ENCODE peak calls at places on chromosomes 7 and 10, in four cellular contexts. One of them, this sample, is unnamed.

GRCh38 chr7:81776159-81776558 is 6.3 kb upstream of the HGF start:
- DNase-seq in iris pigment epithelial cell: no peak
- DNase-seq in activated CD8-positive, alpha-beta memory T cell treated with anti-CD3 and anti-CD28 coated beads for 4 hours: no peak
- DNase-seq in nephron progenitor cell: no peak
- DNase-seq in this sample: no peak

GRCh38 chr7:96304573-96304972 is 17.3 kb downstream of the SLC25A13 start:
- DNase-seq in activated CD8-positive, alpha-beta memory T cell treated with anti-CD3 and anti-CD28 coated beads for 4 hours: no peak
- DNase-seq in iris pigment epithelial cell: no peak
- DNase-seq in nephron progenitor cell: no peak
- DNase-seq in this sample: no peak

GRCh38 chr10:127787873-127788272 is 50.9 kb downstream of the FOXI2 start:
- DNase-seq in activated CD8-positive, alpha-beta memory T cell treated with anti-CD3 and anti-CD28 coated beads for 4 hours: no peak
- DNase-seq in iris pigment epithelial cell: no peak
- DNase-seq in nephron progenitor cell: no peak
- DNase-seq in this sample: no peak

GRCh38 chr7:90599892-90600555 is 3.9 kb downstream of the CDK14 start:
- DNase-seq in iris pigment epithelial cell: peak
- DNase-seq in activated CD8-positive, alpha-beta memory T cell treated with anti-CD3 and anti-CD28 coated beads for 4 hours: no peak
- DNase-seq in nephron progenitor cell: no peak
- DNase-seq in this sample: no peak

GRCh38 chr7:34069676-34070075 is 164.3 kb downstream of the BMPER start:
- DNase-seq in nephron progenitor cell: no peak
- DNase-seq in iris pigment epithelial cell: peak
- DNase-seq in activated CD8-positive, alpha-beta memory T cell treated with anti-CD3 and anti-CD28 coated beads for 4 hours: no peak
- DNase-seq in this sample: no peak

GRCh38 chr10:96092999-96093767 is 36.9 kb upstream of the ZNF518A start:
- DNase-seq in iris pigment epithelial cell: no peak
- DNase-seq in nephron progenitor cell: no peak
- DNase-seq in activated CD8-positive, alpha-beta memory T cell treated with anti-CD3 and anti-CD28 coated beads for 4 hours: no peak
- DNase-seq in this sample: no peak

GRCh38 chr10:114404171-114405010 is at the start of gene AFAP1L2:
- DNase-seq in nephron progenitor cell: peak
- DNase-seq in activated CD8-positive, alpha-beta memory T cell treated with anti-CD3 and anti-CD28 coated beads for 4 hours: no peak
- DNase-seq in iris pigment epithelial cell: no peak
- DNase-seq in this sample: peak

GRCh38 chr10:103941801-103942200 is 23.8 kb upstream of the STN1 start:
- DNase-seq in iris pigment epithelial cell: no peak
- DNase-seq in nephron progenitor cell: no peak
- DNase-seq in activated CD8-positive, alpha-beta memory T cell treated with anti-CD3 and anti-CD28 coated beads for 4 hours: no peak
- DNase-seq in this sample: no peak